ENCODE peak calls at places on chromosomes 12 and 14, in seven cellular contexts. G is astrocyte of the cerebellum, F is IMR-90, C is BJ, I is AG04449, E is testis, S is fibroblast of mammary gland. Z is an unnamed sample.

GRCh38 chr12:2382391-2383155 is 329.8 kb downstream of the CACNA1C start:
- DNase-seq in G (no peak), F (peak; percentile 51), C (no peak), I (no peak), E (no peak), S (peak; percentile 67), Z (no peak)

GRCh38 chr12:113766133-113766879 is 199.8 kb downstream of the RBM19 start:
- DNase-seq in G (no peak), F (no peak), C (no peak), I (no peak), E (no peak), S (no peak), Z (no peak)

GRCh38 chr14:58643366-58643765 is 5.6 kb downstream of the DACT1 start:
- DNase-seq in G (no peak), F (no peak), C (no peak), I (no peak), E (no peak), S (no peak), Z (no peak)

GRCh38 chr14:23631702-23632460 is 4.3 kb upstream of the DHRS2 start:
- DNase-seq in G (peak; percentile 41), F (peak; percentile 75), C (no peak), I (peak; percentile 38), E (peak; percentile 75), S (peak; percentile 76), Z (peak; percentile 96)

GRCh38 chr12:130952545-130952954 is 1.2 kb upstream of the ADGRD1 start:
- DNase-seq in G (no peak), F (no peak), C (no peak), I (no peak), E (no peak), S (no peak), Z (no peak)

GRCh38 chr12:20415013-20415412 is 46.7 kb downstream of the PDE3A start:
- DNase-seq in G (peak; percentile 38), F (no peak), C (no peak), I (no peak), E (no peak), S (peak; percentile 65), Z (no peak)

GRCh38 chr12:56336361-56337167 is 2.1 kb upstream of the IL23A start:
- DNase-seq in G (no peak), F (no peak), C (no peak), I (no peak), E (no peak), S (no peak), Z (peak; percentile 62)

GRCh38 chr12:93447555-93448265 is 6.0 kb upstream of the UBE2N start:
- DNase-seq in G (no peak), F (no peak), C (no peak), I (no peak), E (no peak), S (no peak), Z (no peak)

DNA sequence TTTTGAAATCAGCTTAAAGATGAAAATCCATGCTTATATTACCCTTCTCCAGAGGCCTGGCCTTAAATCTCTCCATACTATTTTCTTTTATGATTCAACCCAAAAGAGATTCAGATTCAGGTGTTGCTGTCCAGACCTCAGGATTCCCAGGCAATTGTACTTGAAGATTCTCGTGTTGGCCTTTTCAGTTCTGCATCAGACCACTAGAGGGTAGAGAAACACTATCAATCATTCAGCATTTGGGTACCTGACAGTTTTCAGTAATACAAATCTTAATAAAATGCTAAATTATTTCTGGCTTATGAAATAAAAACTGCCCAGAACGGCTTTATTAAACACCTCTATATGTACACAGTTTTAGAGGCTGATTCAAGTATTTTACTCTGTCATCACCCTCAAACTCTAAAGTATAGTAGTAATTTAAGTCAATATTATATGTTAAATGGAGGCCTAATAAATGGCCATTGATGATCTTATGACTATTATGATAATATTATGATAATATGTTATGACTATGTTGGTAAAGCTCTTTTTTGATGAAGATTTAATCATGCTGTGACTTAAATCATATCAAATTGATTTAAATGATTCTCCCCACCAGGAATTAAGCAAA is 301.1 kb downstream of the DUSP6 start:
- DNase-seq in G (peak; percentile 64), F (peak; percentile 78), C (peak; percentile 23), I (no peak), E (peak; percentile 26), S (peak; percentile 81), Z (peak; percentile 80)
- TF ChIP-seq CTCF in G (peak; percentile 88), F (peak; percentile 88), C (peak; percentile 86), I (peak; percentile 70), E (peak; percentile 92), S (peak; percentile 96), Z (peak; percentile 94)

GRCh38 chr14:72614891-72615410 is 278.9 kb downstream of the DPF3 start:
- DNase-seq in G (no peak), F (no peak), C (no peak), I (no peak), E (no peak), S (no peak), Z (no peak)
- H3K4me3 ChIP-seq in G (no peak overlapping the region), F (no peak overlapping the region), C (no peak overlapping the region), I (no peak overlapping the region), E (no peak overlapping the region), S (no peak overlapping the region), Z (no peak overlapping the region)

DNA sequence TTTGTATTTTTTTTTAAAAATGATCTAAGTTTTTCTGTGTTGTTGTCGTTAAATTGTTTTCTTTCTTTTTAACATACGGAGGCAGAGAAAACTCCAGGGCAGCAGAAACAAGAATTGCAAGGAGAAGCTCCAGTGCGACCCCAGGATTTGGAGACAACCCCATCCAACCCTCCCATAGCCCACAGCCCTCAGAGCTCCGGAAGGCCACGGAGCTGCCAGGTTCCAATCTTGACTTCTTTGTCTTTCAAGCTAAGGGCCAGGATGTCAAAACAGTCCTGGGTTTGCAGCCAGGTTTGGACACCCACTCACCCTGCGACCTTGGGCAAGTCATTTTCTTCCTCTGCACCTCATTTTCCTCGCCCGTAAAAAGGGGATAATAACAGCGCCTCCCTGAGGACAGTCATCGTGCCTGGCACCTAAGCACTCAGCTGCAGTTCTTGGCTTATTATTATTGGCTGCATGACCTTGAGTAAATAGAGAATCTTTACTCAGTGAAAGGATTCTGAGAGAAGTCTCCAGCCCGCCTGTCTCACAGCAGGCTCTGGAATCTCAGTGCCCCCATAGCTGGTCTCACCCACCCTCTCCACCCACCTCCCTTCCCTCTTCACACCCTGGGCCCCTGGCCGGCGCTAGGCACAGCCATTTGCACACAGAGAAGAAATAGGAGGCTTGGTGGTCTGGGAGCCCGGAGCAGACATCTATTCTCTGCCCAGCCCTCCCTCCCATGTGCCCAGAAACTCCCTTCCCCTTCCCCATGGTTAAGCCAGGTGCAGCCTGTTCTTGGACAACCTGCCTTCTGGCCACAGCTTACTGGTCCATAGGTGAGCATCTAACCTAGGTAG is 79.4 kb upstream of the BCL11B start:
- DNase-seq in G (no peak), F (no peak), C (no peak), I (no peak), E (no peak), S (no peak), Z (no peak)
- TF ChIP-seq CTCF in G (no peak), F (no peak), C (no peak), I (no peak), E (no peak), S (no peak), Z (no peak)

DNA sequence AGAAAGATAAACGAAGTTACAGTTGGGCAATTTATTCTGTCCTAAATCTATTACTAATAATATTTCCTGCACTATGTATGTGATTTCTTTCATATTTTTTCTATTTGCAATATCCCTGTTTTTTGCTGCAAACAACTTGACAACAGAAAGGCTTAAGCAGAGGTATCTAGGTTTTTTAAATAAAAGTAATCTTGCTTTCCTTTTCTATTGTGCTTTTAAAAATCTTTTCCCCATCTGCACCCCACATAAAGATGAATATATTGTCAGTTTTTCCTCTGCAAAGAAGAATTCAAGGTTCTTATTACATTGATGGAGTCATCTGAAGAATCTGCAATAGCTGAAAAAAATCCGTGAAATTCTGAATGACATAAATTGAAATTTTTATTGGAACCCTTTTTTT is 502 bp upstream of the RALGAPA1 start:
- DNase-seq in G (no peak), F (no peak), C (no peak), I (no peak), E (no peak), S (no peak), Z (no peak)
- H3K4me3 ChIP-seq in G (peak overlapping the region; percentile 80), F (no peak overlapping the region), C (peak overlapping the region; percentile 83), I (no peak overlapping the region), E (peak overlapping the region; percentile 73), S (no peak overlapping the region), Z (no peak overlapping the region)